ENCODE peak calls at places on chromosomes 1 and 21, in six cellular contexts. T is ACHN, S is NCI-H226, P is heart left ventricle, E is progenitor cell of endocrine pancreas, D is NCI-H446. Y is an unnamed sample.

GRCh38 chr1:164780111-164780510 is 221.1 kb downstream of the PBX1 start:
- DNase-seq in T (no peak), S (no peak), P (no peak), E (no peak), D (peak; percentile 22), Y (no peak)

GRCh38 chr1:12595839-12596821 is 21.9 kb downstream of the DHRS3 start:
- DNase-seq in T (peak; percentile 90), S (peak; percentile 98), P (peak; percentile 92), E (peak; percentile 77), D (no peak), Y (peak; percentile 88)

GRCh38 chr1:228060458-228061190 is 21.9 kb upstream of the ARF1 start:
- DNase-seq in T (no peak), S (no peak), P (peak; percentile 14), E (no peak), D (no peak), Y (peak; percentile 76)

GRCh38 chr1:34758751-34759150 is 789 bp upstream of the GJB4 start:
- DNase-seq in T (peak; percentile 62), S (no peak), P (no peak), E (no peak), D (no peak), Y (no peak)

GRCh38 chr1:50308883-50309282 is 114.4 kb downstream of the DMRTA2 start:
- DNase-seq in T (peak; percentile 39), S (peak; percentile 8), P (no peak), E (peak; percentile 61), D (peak; percentile 4), Y (peak; percentile 29)

GRCh38 chr1:151815716-151816327 is 10.6 kb upstream of the LINGO4 start:
- DNase-seq in T (no peak), S (no peak), P (peak; percentile 15), E (no peak), D (no peak), Y (peak; percentile 77)

GRCh38 chr1:234862944-234863515 is 253.1 kb upstream of the IRF2BP2 start:
- DNase-seq in T (no peak), S (no peak), P (peak; percentile 85), E (no peak), D (peak; percentile 73), Y (peak; percentile 74)

GRCh38 chr1:2236695-2237677 is 8.9 kb downstream of the SKI start:
- DNase-seq in T (no peak), S (no peak), P (no peak), E (no peak), D (no peak), Y (peak; percentile 51)

GRCh38 chr21:44555200-44555875 is 3.3 kb downstream of the KRTAP10-3 start:
- DNase-seq in T (no peak), S (no peak), P (no peak), E (peak; percentile 7), D (no peak), Y (no peak)

GRCh38 chr1:117541003-117541402 is 64.8 kb upstream of the TENT5C start:
- DNase-seq in T (no peak), S (peak; percentile 37), P (no peak), E (no peak), D (no peak), Y (no peak)